ENCODE peak calls at places on chromosome 7, in four cellular contexts. Z is K562, U is HepG2, O is GM12878. V is an unnamed sample.

GRCh38 chr7:79093421-79093820 is 360.0 kb downstream of the MAGI2 start:
- DNase-seq in Z (no peak), O (no peak), U (no peak), V (no peak)

GRCh38 chr7:2632717-2633537 is 1.1 kb downstream of the TTYH3 start:
- DNase-seq in U (no peak), O (no peak), Z (no peak), V (no peak)

GRCh38 chr7:133984023-133984422 is 143.1 kb upstream of the LRGUK start:
- DNase-seq in Z (no peak), O (no peak), U (no peak), V (no peak)

GRCh38 chr7:132709971-132710567 is 133.8 kb upstream of the PLXNA4 start:
- DNase-seq in U (peak; percentile 10), O (no peak), Z (peak; percentile 49), V (peak; percentile 74)

GRCh38 chr7:1814089-1814811 is 144.2 kb downstream of the ELFN1 start:
- DNase-seq in U (no peak), Z (no peak), O (no peak), V (no peak)

GRCh38 chr7:56097700-56098099 is 4.9 kb upstream of the PHKG1 start:
- DNase-seq in Z (peak; percentile 43), U (no peak), O (no peak), V (no peak)

GRCh38 chr7:39580150-39580874 is 14.1 kb downstream of the YAE1 start:
- DNase-seq in Z (peak; percentile 78), O (peak; percentile 77), U (peak; percentile 88), V (peak; percentile 96)

GRCh38 chr7:30804078-30804661 is 33.0 kb downstream of the MINDY4 start:
- DNase-seq in O (no peak), Z (no peak), U (no peak), V (no peak)

GRCh38 chr7:136883046-136883445 is 14.6 kb downstream of the CHRM2 start:
- DNase-seq in O (no peak), Z (no peak), U (no peak), V (peak; percentile 27)

GRCh38 chr7:101235050-101235449 is 2.6 kb downstream of the CLDN15 start:
- DNase-seq in Z (no peak), U (peak; percentile 29), O (no peak), V (peak; percentile 66)

GRCh38 chr7:111266613-111267012 is 175.7 kb downstream of the LRRN3 start:
- DNase-seq in Z (no peak), U (peak; percentile 30), O (no peak), V (peak; percentile 39)

GRCh38 chr7:45708046-45708950 is 134.1 kb downstream of the ADCY1 start:
- DNase-seq in O (no peak), U (no peak), Z (no peak), V (no peak)

GRCh38 chr7:151429555-151430331 is 10.2 kb downstream of the CRYGN start:
- DNase-seq in U (no peak), Z (no peak), O (peak; percentile 17), V (no peak)

GRCh38 chr7:143248781-143249354 is 14.4 kb upstream of the GSTK1 start:
- DNase-seq in Z (no peak), U (peak; percentile 78), O (no peak), V (no peak)

GRCh38 chr7:132162745-132163144 is 413.5 kb downstream of the PLXNA4 start:
- DNase-seq in U (no peak), O (no peak), Z (no peak), V (peak; percentile 28)

GRCh38 chr7:99314504-99314903 is 11.2 kb upstream of the ARPC1A start:
- DNase-seq in Z (no peak), O (peak; percentile 15), U (no peak), V (no peak)

GRCh38 chr7:16034353-16034752 is 347.9 kb upstream of the MEOX2 start:
- DNase-seq in Z (no peak), U (no peak), O (no peak), V (no peak)

GRCh38 chr7:38748056-38748610 is 117.0 kb upstream of the AMPH start:
- DNase-seq in O (no peak), Z (peak; percentile 20), U (no peak), V (peak; percentile 27)

GRCh38 chr7:157336383-157337315 is at the start of gene DNAJB6:
- DNase-seq in O (peak; percentile 74), Z (peak; percentile 99), U (peak; percentile 79), V (peak; percentile 94)

GRCh38 chr7:40833541-40834234 is 698.9 kb downstream of the SUGCT start:
- DNase-seq in O (no peak), U (no peak), Z (no peak), V (no peak)

GRCh38 chr7:56009695-56010094 is 41.5 kb downstream of the PSPH start:
- DNase-seq in Z (no peak), O (no peak), U (peak; percentile 65), V (no peak)

GRCh38 chr7:40306596-40306995 is 171.8 kb downstream of the SUGCT start:
- DNase-seq in O (no peak), U (no peak), Z (no peak), V (no peak)

GRCh38 chr7:50246551-50246950 is 58.0 kb upstream of the IKZF1 start:
- DNase-seq in Z (no peak), U (no peak), O (no peak), V (peak; percentile 6)

GRCh38 chr7:50251765-50252164 is 52.8 kb upstream of the IKZF1 start:
- DNase-seq in U (no peak), Z (no peak), O (no peak), V (no peak)
- H2AFZ ChIP-seq in U (no peak overlapping the region), Z (peak overlapping the region; percentile 30), O (no peak overlapping the region), V (no peak overlapping the region)

DNA sequence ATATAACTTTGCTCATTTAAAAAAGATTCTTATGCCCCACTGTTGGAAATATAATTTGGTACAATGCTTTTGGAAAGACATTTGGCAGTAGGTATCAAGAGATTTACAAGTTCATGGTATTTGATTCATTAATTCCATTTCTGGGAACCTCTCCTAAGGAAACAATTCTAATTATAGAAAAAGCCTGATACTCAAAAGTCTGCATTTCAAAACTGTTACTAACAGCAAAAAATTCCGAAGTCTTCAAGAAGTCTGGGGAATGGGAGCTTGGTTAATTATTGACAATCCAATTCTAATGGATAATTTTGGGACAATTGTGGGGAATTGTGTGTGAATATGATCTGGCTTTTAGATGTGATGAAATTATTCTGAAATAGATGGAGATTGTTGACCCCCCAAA is 59.6 kb downstream of the HDAC9 start:
- DNase-seq in Z (no peak), U (no peak), O (no peak), V (no peak)
- TF ChIP-seq JUNB in Z (no peak), U (no peak), O (no peak), V (no peak)

GRCh38 chr7:149823191-149823630 is 15.0 kb upstream of the ZNF862 start:
- DNase-seq in Z (no peak), U (no peak), O (no peak), V (no peak)

GRCh38 chr7:149825567-149826343 is 12.4 kb upstream of the ZNF862 start:
- DNase-seq in Z (no peak), O (no peak), U (no peak), V (no peak)

GRCh38 chr7:149824748-149825566 is 13.2 kb upstream of the ZNF862 start:
- DNase-seq in O (no peak), U (no peak), Z (peak; percentile 75), V (no peak)

GRCh38 chr7:149823631-149824199 is 14.5 kb upstream of the ZNF862 start:
- DNase-seq in O (no peak), U (no peak), Z (no peak), V (no peak)

GRCh38 chr7:149824301-149824741 is 13.9 kb upstream of the ZNF862 start:
- DNase-seq in U (no peak), Z (no peak), O (no peak), V (no peak)
- H3K4me1 ChIP-seq in U (peaks cover 15% of the 10 kb centered on the region), Z (peaks cover 82% of the 10 kb centered on the region), O (no peaks in the 10 kb centered on the region), V (no peaks in the 10 kb centered on the region)

GRCh38 chr7:106723398-106723797 is 62.4 kb upstream of the CCDC71L start:
- DNase-seq in O (no peak), U (no peak), Z (peak; percentile 24), V (no peak)
- H2AFZ ChIP-seq in O (no peak overlapping the region), U (no peak overlapping the region), Z (peak overlapping the region; percentile 47), V (no peak overlapping the region)

GRCh38 chr7:97149843-97150242 is 32.3 kb downstream of the SDHAF3 start:
- DNase-seq in O (no peak), U (no peak), Z (no peak), V (no peak)

DNA sequence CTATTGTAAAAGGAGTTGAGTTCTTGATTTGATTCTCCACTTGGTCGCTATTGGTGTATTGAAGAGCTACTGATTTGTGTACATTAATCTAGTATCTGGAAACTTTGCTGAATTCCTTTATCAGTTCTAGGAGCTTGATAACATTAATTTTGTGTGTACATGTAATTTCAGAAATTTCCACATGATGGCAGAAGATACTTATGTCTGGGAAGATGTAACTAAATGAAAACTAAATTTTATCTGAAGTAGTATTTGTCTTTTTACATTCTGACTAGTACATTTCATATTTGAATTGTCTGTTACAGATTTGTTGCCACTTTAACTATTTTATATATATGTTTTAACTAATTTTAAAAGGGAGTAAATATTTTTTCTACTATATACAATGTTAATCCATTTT is 27.6 kb downstream of the SDHAF3 start:
- DNase-seq in U (peak; percentile 32), O (no peak), Z (no peak), V (no peak)
- TF ChIP-seq JUNB in U (no peak), O (no peak), Z (no peak), V (no peak)

V was measured in GM23338.